ENCODE peak calls at places on chromosomes 4 and X, in nine cellular contexts. R is fibroblast of lung, Y is foreskin fibroblast, F is adrenal gland, Z is pancreas, X is ovary, G is cardiac fibroblast, A is mucosa of descending colon, J is A549. S is an unnamed sample.
A peak's percentile ranks its signal among the peaks of the same experiment; 100 is the strongest.

GRCh38 chr4:18980516-18981233 is 959.1 kb upstream of the LCORL start:
- DNase-seq in R (no peak), Y (no peak), F (no peak), Z (no peak), X (no peak), G (no peak), A (no peak), J (no peak), S (no peak)

GRCh38 chr4:146634825-146635224 is 3.9 kb upstream of the POU4F2 start:
- DNase-seq in R (no peak), Y (no peak), F (no peak), Z (no peak), X (no peak), G (no peak), A (no peak), J (no peak), S (no peak)

GRCh38 chr4:171016145-171016544 is 797.1 kb upstream of the GALNTL6 start:
- DNase-seq in R (no peak), Y (no peak), F (no peak), Z (no peak), X (no peak), G (no peak), A (no peak), J (no peak), S (no peak)

GRCh38 chr4:13509442-13509841 is 25.3 kb upstream of the RAB28 start:
- DNase-seq in R (no peak), Y (no peak), F (no peak), Z (no peak), X (no peak), G (no peak), A (no peak), J (no peak), S (no peak)

GRCh38 chr4:94714761-94715160 is 43.0 kb upstream of the BMPR1B start:
- DNase-seq in R (peak; percentile 70), Y (peak; percentile 81), F (no peak), Z (no peak), X (no peak), G (peak; percentile 63), A (no peak), J (no peak), S (no peak)

GRCh38 chr4:168923526-168924194 is 86.4 kb downstream of the CBR4 start:
- DNase-seq in R (peak; percentile 88), Y (peak; percentile 88), F (peak; percentile 72), Z (peak; percentile 70), X (peak; percentile 38), G (peak; percentile 89), A (no peak), J (peak; percentile 55), S (peak; percentile 58)

GRCh38 chrX:136468391-136469103 is 19.2 kb upstream of the BRS3 start:
- DNase-seq in R (no peak), Y (no peak), F (no peak), Z (no peak), X (no peak), G (no peak), A (no peak), J (no peak), S (no peak)

GRCh38 chrX:119266364-119266995 is 30.4 kb downstream of the PGRMC1 start:
- DNase-seq in R (peak; percentile 33), Y (peak; percentile 58), F (peak; percentile 41), Z (peak; percentile 26), X (no peak), G (peak; percentile 25), A (no peak), J (peak; percentile 24), S (peak; percentile 10)

DNA sequence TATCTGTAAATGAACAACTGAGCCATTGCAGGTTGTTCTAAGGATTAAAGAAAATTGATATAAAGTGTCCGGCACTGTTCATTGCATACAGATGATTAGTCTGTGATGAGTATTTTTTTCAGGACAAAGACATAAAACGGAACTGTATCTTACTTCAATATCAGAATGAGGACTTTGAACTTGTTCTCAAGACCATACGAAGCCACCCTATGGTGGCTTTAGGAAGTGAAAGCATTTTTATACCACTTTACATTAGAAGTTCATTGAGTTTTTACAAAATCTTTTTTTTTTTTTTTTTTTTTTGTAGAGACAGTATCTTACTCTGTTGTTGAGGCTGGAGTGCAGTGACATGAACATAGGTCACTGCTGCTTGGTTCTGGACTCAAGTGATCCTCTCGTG is 45.2 kb upstream of the TRIM2 start:
- DNase-seq in R (no peak), Y (no peak), F (no peak), Z (no peak), X (no peak), G (no peak), A (no peak), J (no peak), S (no peak)
- TF ChIP-seq CTCF in R (peak; percentile 20), Y (no peak), F (no peak), Z (no peak), X (no peak), G (no peak), A (no peak), J (no peak), S (no peak)

DNA sequence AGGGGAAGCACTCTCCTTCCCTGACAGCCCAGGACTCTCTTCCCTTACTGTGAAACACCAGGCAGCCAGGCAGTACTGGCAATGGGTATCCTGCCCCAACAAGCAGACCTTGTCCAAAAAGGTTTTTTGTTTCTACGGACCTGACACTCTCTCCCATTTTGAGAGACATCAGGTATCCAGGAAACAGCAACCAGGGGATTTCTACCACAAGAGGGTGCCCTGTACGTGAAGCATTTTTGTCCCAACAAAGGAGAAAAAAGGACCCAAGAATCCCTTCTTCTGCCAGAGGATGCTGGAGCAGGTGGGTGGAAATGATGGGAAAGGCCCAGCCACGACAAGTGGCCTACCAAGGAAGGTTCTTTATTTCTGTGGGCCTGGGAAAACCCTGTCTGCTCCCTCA is 65.7 kb upstream of the FGF13 start:
- DNase-seq in R (no peak), Y (no peak), F (no peak), Z (no peak), X (no peak), G (no peak), A (no peak), J (no peak), S (no peak)
- TF ChIP-seq CTCF in R (no peak), Y (no peak), F (no peak), Z (no peak), X (no peak), G (no peak), A (no peak), J (no peak), S (no peak)

DNA sequence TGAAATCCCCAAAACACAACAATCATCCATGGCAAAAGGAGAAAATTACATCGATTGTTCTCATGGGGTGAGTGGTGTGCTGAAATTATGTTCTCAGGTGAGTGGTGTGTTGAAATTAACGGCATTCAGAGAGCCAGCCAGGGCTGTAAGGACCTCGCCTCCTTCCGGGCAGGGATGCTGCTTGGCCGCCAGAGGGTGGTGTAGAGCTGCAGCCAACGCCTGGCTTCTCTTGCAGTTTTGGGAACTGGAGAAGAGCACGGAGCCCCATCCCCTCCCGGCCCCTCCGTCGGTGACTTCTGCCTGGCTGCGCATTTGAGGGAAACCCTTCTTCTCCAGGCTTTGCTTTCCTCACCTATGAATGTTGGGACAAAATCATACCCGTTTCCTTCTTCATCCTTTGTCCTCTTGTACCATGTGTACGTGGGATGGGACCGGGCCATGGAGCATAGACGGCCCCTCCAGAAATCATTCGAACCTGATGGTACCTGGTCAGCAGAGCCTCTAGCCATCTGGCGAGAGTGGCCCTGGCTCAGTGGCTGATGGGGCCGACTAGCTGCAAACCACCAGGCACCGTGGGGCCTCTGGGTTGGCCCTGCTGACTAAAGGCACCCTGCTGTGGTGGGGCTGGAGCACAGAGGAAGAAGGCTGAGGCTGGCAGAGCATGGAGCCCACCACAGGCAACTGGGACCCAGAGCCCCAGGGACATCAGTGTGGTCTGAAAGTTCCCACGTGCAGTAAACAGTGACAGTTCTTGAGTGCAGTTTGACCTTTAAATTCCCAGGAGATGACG is 28.4 kb downstream of the TRMT44 start:
- DNase-seq in R (peak; percentile 62), Y (peak; percentile 83), F (peak; percentile 73), Z (peak; percentile 70), X (peak; percentile 82), G (peak; percentile 69), A (peak; percentile 73), J (peak; percentile 28), S (peak; percentile 80)
- TF ChIP-seq CTCF in R (peak; percentile 97), Y (peak; percentile 98), F (peak; percentile 87), Z (peak; percentile 78), X (peak; percentile 92), G (peak; percentile 99), A (peak; percentile 72), J (peak; percentile 75), S (peak; percentile 85)

GRCh38 chr4:107468812-107469211 is 251.2 kb downstream of the PAPSS1 start:
- DNase-seq in R (no peak), Y (no peak), F (no peak), Z (no peak), X (no peak), G (no peak), A (no peak), J (no peak), S (no peak)
- TF ChIP-seq CTCF in R (no peak), Y (no peak), F (no peak), Z (no peak), X (no peak), G (no peak), A (no peak), J (no peak), S (no peak)

GRCh38 chr4:139454111-139454600 is at the start of gene RAB33B:
- DNase-seq in R (peak; percentile 90), Y (no peak), F (no peak), Z (no peak), X (no peak), G (peak; percentile 92), A (no peak), J (peak; percentile 60), S (no peak)

GRCh38 chr4:139452000-139452399 is 1.9 kb upstream of the RAB33B start:
- DNase-seq in R (no peak), Y (no peak), F (no peak), Z (no peak), X (no peak), G (no peak), A (no peak), J (no peak), S (no peak)

GRCh38 chr4:139453041-139453370 is 915 bp upstream of the RAB33B start:
- DNase-seq in R (no peak), Y (no peak), F (no peak), Z (no peak), X (no peak), G (no peak), A (no peak), J (peak; percentile 70), S (no peak)

GRCh38 chr4:139454646-139455045 is 725 bp downstream of the RAB33B start:
- DNase-seq in R (no peak), Y (peak; percentile 10), F (no peak), Z (no peak), X (no peak), G (peak; percentile 17), A (no peak), J (no peak), S (no peak)

DNA sequence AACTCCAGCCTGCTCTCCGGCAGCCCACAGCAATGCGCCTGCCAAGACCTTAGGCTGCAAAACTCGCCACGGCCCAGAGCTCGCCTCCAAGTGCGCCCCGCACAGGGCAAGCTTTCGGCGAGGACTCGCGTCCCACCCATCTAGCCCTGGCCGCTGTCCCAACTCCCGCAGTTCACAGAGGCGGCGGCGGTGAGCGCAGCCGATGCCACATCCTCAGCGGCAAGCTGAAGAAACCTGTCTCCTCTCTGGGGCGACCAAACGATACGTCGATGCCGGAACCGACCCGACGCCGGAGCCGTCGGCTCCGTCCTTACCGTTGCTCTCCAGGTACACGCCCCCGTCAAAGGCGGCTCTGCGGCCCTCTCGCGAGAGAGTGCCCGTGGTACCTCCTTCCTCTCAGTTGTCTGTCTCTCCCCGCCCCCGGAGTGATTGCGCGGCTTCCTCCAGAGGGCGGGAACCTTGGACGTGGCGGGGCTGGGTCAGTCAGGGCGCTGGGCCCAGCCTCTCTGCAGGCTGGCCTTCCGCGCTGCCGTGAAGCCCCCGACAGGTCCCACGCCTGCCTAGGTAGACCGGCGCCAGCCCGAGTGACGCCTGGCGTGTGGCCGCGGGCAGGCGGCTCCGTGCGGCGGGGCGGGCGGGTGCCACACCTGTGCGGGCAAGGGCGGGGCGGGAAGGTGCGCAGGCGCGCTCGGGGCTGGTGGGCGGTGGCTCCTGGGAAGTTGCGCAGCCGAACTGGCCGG is 380 bp upstream of the RAB33B start:
- DNase-seq in R (peak; percentile 98), Y (peak; percentile 99), F (peak; percentile 99), Z (peak; percentile 96), X (peak; percentile 98), G (peak; percentile 99), A (peak; percentile 98), J (peak; percentile 76), S (peak; percentile 94)
- TF ChIP-seq CTCF in R (no peak), Y (no peak), F (no peak), Z (peak; percentile 4), X (no peak), G (no peak), A (no peak), J (no peak), S (no peak)

S was measured in endothelial cell.